ENCODE peak calls at places on chromosomes 7 and 10, in seven cellular contexts. Z is AG04450, K is coronary artery, J is cardiac muscle cell, I is IMR-90, F is GM12865, D is NB4. S is an unnamed sample.

GRCh38 chr10:104255244-104255981 is 721 bp downstream of the GSTO1 start:
- DNase-seq in K (no peak), D (peak; percentile 77), F (peak; percentile 22), Z (peak; percentile 37), J (no peak), I (peak; percentile 90), S (peak; percentile 85)

GRCh38 chr7:44219371-44220045 is 18.7 kb downstream of the YKT6 start:
- DNase-seq in D (no peak), J (no peak), Z (no peak), F (no peak), I (no peak), K (no peak), S (no peak)

GRCh38 chr10:123149162-123149567 is 1.2 kb downstream of the HMX2 start:
- DNase-seq in Z (no peak), I (no peak), J (no peak), F (no peak), D (no peak), K (no peak), S (no peak)

GRCh38 chr7:140517546-140518369 is 38.5 kb upstream of the MKRN1 start:
- DNase-seq in D (peak; percentile 90), K (peak; percentile 90), F (peak; percentile 78), I (peak; percentile 89), J (peak; percentile 91), Z (peak; percentile 72), S (peak; percentile 95)

GRCh38 chr10:78297997-78298396 is 264.3 kb downstream of the RPS24 start:
- DNase-seq in F (no peak), J (peak; percentile 29), I (no peak), D (no peak), K (no peak), Z (no peak), S (no peak)

GRCh38 chr10:24349379-24350110 is 140.6 kb downstream of the KIAA1217 start:
- DNase-seq in I (peak; percentile 85), J (no peak), Z (no peak), D (no peak), K (no peak), F (no peak), S (peak; percentile 17)

GRCh38 chr10:73909716-73910115 is 1.2 kb upstream of the PLAU start:
- DNase-seq in Z (no peak), F (no peak), D (no peak), K (no peak), J (no peak), I (no peak), S (no peak)

GRCh38 chr10:61971016-61971350 is 69.5 kb downstream of the ARID5B start:
- DNase-seq in D (no peak), K (no peak), I (peak; percentile 22), F (no peak), Z (no peak), J (no peak), S (peak; percentile 44)

GRCh38 chr10:19588608-19589007 is 227.6 kb upstream of the PLXDC2 start:
- DNase-seq in K (no peak), F (no peak), I (no peak), J (no peak), Z (no peak), D (no peak), S (no peak)

GRCh38 chr7:100484636-100485114 is 948 bp downstream of the NYAP1 start:
- DNase-seq in K (no peak), F (no peak), D (no peak), Z (no peak), I (no peak), J (no peak), S (no peak)
- H3K4me3 ChIP-seq in K (peak overlapping the region; percentile 75), F (no peak overlapping the region), D (no peak overlapping the region), Z (peak overlapping the region; percentile 61), I (no peak overlapping the region), J (peak overlapping the region; percentile 65), S (peak overlapping the region; percentile 69)

GRCh38 chr10:94363251-94363565 is 469 bp upstream of the NOC3L start:
- DNase-seq in Z (no peak), F (no peak), J (no peak), K (no peak), I (no peak), D (no peak), S (no peak)
- TF ChIP-seq CTCF in Z (no peak), F (no peak), J (no peak), K (no peak), I (no peak), D (no peak), S (no peak)

DNA sequence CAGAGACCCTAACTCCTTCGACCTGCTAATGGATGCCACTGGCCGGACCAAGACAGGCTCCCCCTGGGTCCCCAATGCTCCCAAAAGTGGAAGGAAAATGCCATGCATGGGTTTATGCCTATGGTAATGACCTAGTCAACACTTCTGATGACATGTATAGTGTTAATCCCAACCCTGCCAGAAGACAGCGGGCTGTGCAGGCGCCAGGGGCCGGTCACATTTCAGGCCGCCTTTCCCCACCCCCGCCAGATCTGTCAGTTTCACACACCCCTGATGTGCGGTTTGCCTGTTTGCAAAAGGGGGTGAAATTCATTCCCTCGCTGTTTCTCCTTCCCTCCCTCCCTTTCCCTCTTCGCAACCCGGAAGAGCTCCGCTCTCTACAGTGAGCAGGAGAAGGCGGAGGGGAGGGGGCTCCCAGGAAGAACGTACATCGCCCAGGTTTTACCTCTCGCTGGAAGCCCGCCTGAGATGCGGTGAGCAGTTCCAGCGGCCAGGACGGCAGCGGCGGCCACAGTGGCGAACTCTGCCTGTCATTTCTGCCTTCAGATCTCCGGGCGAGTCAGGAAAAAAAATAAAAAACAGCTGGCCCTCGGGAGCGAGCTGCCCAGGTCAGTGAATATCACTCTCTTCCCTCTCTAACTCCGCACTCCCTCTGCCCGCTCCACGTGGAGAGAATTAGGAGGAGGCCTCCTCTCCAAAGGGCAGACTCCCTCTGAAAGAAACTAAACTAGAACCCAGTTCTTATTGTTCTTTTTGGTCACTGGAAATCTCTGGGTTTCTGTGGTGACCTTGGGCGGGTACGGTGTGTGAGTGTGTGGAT is 9.4 kb upstream of the GATA3 start:
- DNase-seq in F (no peak), Z (no peak), I (no peak), J (no peak), D (no peak), K (no peak), S (no peak)
- H3K4me3 ChIP-seq in F (peak overlapping the region; percentile 16), Z (peak overlapping the region; percentile 35), I (peak overlapping the region; percentile 21), J (peak overlapping the region; percentile 23), D (no peak overlapping the region), K (peak overlapping the region; percentile 64), S (peak overlapping the region; percentile 43)

DNA sequence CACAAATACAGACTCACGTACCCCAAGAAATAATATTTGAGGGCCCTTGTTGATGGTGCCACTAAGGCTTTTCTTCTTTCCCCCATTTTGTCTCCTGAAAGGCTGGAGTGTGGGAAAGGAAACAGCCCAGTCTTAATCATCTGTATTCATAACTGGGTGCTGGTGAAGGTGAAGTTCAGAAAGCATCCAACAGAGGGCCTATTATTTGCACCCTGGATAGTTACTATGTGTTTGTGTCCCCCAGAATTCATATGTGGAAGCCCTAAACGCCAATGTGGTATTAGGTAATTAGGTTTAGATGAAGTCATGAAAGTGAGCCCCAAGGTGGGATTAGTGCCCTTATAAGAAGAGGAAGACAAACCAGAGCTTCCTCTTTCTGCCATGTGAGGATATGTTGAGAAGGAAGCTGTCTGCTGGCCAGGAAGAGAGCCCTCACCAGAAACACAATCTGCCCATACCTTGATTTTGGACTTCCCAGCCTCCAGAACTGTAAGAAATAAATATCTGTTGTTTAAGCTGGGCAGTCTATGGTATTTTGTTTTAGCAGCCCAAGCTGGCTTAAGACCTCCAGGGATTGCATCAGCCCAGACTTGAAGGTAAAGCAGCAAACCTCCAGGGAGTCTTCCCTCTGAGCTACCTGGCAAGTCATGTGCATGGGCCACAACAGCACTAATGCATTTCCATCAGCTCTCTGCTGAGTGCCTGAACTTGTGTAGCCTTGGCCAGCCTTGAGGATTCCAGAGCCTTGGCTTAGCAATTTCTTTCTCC is 90.0 kb upstream of the ADRB1 start:
- DNase-seq in Z (no peak), J (no peak), F (peak; percentile 31), K (no peak), D (peak; percentile 73), I (no peak), S (no peak)
- TF ChIP-seq CTCF in Z (no peak), J (peak; percentile 34), F (peak; percentile 29), K (no peak), D (no peak), I (no peak), S (peak; percentile 17)

DNA sequence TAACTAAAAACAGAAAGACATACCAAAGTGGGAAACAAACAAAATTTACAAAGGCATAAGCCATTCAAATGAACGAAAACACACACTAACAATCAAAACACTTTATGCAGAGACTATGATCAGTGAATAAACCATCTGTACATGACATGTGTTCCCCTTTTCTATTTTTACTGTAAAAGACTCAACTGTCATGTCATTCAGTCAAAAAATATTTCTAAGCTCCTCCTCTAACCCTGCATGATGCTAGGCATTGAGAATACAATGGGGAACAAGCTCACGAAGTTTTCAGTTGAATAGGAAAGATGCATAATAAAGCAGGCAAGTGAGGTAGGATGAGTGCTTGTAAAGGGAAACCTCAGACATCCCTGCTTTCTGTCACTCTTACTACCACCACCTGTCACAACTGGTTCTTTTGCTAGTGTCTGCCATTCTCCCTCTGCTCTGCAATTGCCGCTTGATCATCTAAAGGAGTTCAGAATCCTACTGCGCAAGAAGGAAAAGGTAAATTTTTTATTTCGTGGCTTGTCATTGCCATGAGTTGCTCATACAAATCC is 64.1 kb upstream of the COL1A2 start:
- DNase-seq in F (no peak), I (no peak), K (no peak), Z (no peak), D (no peak), J (no peak), S (no peak)
- H3K4me3 ChIP-seq in F (no peak overlapping the region), I (no peak overlapping the region), K (no peak overlapping the region), Z (no peak overlapping the region), D (no peak overlapping the region), J (no peak overlapping the region), S (no peak overlapping the region)

DNA sequence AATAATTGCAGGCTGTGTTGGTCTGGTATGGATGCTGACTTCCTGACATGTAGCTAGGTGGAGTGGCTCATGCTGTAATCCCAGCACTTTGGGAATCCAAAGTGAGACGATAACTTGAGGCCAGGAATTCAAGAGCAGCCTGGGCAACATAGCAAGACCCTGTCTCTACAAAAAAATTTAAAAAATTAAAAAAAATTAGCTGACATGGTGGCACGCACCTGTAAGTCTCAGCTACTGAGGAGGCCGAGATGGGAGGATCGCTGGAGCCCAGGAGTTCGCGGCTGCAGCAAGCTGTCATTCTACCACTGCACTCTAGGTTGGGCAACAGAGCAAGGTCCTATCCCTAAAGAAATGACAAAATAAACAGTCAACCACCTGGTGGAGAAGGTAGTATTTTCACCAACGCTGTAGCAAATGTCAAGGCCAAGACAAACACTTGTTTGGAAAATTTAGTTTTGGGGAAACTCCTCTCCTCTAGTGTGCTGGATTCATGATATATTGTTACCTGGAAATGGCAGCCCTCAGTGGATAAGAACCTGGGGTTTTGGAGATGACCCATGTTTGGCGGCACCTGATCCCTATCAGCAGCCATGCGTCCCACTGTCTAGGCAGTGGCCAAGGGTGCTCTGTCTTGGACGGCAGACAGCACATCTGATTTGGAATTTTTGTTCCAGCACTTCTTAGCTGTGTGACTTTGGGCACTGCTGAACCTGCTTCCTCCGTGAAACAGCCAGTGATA is 29.5 kb downstream of the CUX1 start:
- DNase-seq in K (no peak), I (no peak), Z (no peak), F (no peak), J (no peak), D (no peak), S (no peak)
- TF ChIP-seq CTCF in K (no peak), I (no peak), Z (no peak), F (no peak), J (no peak), D (no peak), S (no peak)

GRCh38 chr10:16993186-16993585 is 136.4 kb downstream of the CUBN start:
- DNase-seq in K (no peak), Z (no peak), I (no peak), J (no peak), D (no peak), F (no peak), S (no peak)
- H3K4me3 ChIP-seq in K (peak overlapping the region; percentile 55), Z (no peak overlapping the region), I (no peak overlapping the region), J (no peak overlapping the region), D (no peak overlapping the region), F (no peak overlapping the region), S (no peak overlapping the region)